ENCODE peak calls at places on chromosomes 1 and 21, in nine cellular contexts. One of them, this sample, is unnamed.

GRCh38 chr1:226308166-226308722 is 720 bp downstream of the LIN9 start:
- DNase-seq in left ventricle myocardium inferior: peak; percentile 40
- DNase-seq in heart left ventricle: peak; percentile 45
- DNase-seq in NT2/D1: no peak
- DNase-seq in CD8-positive, alpha-beta memory T cell: no peak
- DNase-seq in CD8-positive, alpha-beta T cell: no peak
- DNase-seq in upper lobe of right lung: no peak
- DNase-seq in fibroblast of lung: no peak
- DNase-seq in suprapubic skin: no peak
- DNase-seq in this sample: no peak

GRCh38 chr21:15445327-15445726 is 284.5 kb upstream of the USP25 start:
- DNase-seq in left ventricle myocardium inferior: no peak
- DNase-seq in heart left ventricle: no peak
- DNase-seq in NT2/D1: no peak
- DNase-seq in CD8-positive, alpha-beta memory T cell: no peak
- DNase-seq in CD8-positive, alpha-beta T cell: no peak
- DNase-seq in upper lobe of right lung: no peak
- DNase-seq in fibroblast of lung: no peak
- DNase-seq in suprapubic skin: no peak
- DNase-seq in this sample: no peak

GRCh38 chr1:20355828-20356735 is 65.4 kb downstream of the VWA5B1 start:
- DNase-seq in left ventricle myocardium inferior: no peak
- DNase-seq in heart left ventricle: no peak
- DNase-seq in NT2/D1: no peak
- DNase-seq in CD8-positive, alpha-beta memory T cell: no peak
- DNase-seq in CD8-positive, alpha-beta T cell: no peak
- DNase-seq in upper lobe of right lung: no peak
- DNase-seq in fibroblast of lung: no peak
- DNase-seq in suprapubic skin: no peak
- DNase-seq in this sample: no peak

GRCh38 chr1:180612591-180612990 is 19.2 kb upstream of the XPR1 start:
- DNase-seq in left ventricle myocardium inferior: no peak
- DNase-seq in heart left ventricle: no peak
- DNase-seq in NT2/D1: no peak
- DNase-seq in CD8-positive, alpha-beta memory T cell: no peak
- DNase-seq in CD8-positive, alpha-beta T cell: no peak
- DNase-seq in upper lobe of right lung: no peak
- DNase-seq in fibroblast of lung: no peak
- DNase-seq in suprapubic skin: no peak
- DNase-seq in this sample: no peak

GRCh38 chr21:18986197-18986596 is 582.6 kb upstream of the TMPRSS15 start:
- DNase-seq in left ventricle myocardium inferior: no peak
- DNase-seq in heart left ventricle: no peak
- DNase-seq in NT2/D1: no peak
- DNase-seq in CD8-positive, alpha-beta memory T cell: no peak
- DNase-seq in CD8-positive, alpha-beta T cell: no peak
- DNase-seq in upper lobe of right lung: no peak
- DNase-seq in fibroblast of lung: no peak
- DNase-seq in suprapubic skin: no peak
- DNase-seq in this sample: no peak

GRCh38 chr1:160406131-160406968 is 6.0 kb downstream of the VANGL2 start:
- DNase-seq in left ventricle myocardium inferior: no peak
- DNase-seq in heart left ventricle: no peak
- DNase-seq in NT2/D1: no peak
- DNase-seq in CD8-positive, alpha-beta memory T cell: no peak
- DNase-seq in CD8-positive, alpha-beta T cell: no peak
- DNase-seq in upper lobe of right lung: no peak
- DNase-seq in fibroblast of lung: no peak
- DNase-seq in suprapubic skin: no peak
- DNase-seq in this sample: no peak

GRCh38 chr1:60757485-60757884 is 324.9 kb upstream of the NFIA start:
- DNase-seq in left ventricle myocardium inferior: no peak
- DNase-seq in heart left ventricle: no peak
- DNase-seq in NT2/D1: no peak
- DNase-seq in CD8-positive, alpha-beta memory T cell: no peak
- DNase-seq in CD8-positive, alpha-beta T cell: no peak
- DNase-seq in upper lobe of right lung: no peak
- DNase-seq in fibroblast of lung: no peak
- DNase-seq in suprapubic skin: no peak
- DNase-seq in this sample: no peak

GRCh38 chr1:155018617-155019348 is 14.8 kb downstream of the DCST2 start:
- DNase-seq in left ventricle myocardium inferior: no peak
- DNase-seq in heart left ventricle: no peak
- DNase-seq in NT2/D1: no peak
- DNase-seq in CD8-positive, alpha-beta memory T cell: no peak
- DNase-seq in CD8-positive, alpha-beta T cell: no peak
- DNase-seq in upper lobe of right lung: no peak
- DNase-seq in fibroblast of lung: peak; percentile 25
- DNase-seq in suprapubic skin: no peak
- DNase-seq in this sample: no peak

GRCh38 chr1:15095492-15095867 is 58.1 kb upstream of the TMEM51 start:
- DNase-seq in left ventricle myocardium inferior: no peak
- DNase-seq in heart left ventricle: no peak
- DNase-seq in NT2/D1: no peak
- DNase-seq in CD8-positive, alpha-beta memory T cell: no peak
- DNase-seq in CD8-positive, alpha-beta T cell: no peak
- DNase-seq in upper lobe of right lung: no peak
- DNase-seq in fibroblast of lung: no peak
- DNase-seq in suprapubic skin: no peak
- DNase-seq in this sample: no peak

GRCh38 chr1:238652346-238652968 is 733.9 kb upstream of the CHRM3 start:
- DNase-seq in left ventricle myocardium inferior: no peak
- DNase-seq in heart left ventricle: no peak
- DNase-seq in NT2/D1: no peak
- DNase-seq in CD8-positive, alpha-beta memory T cell: no peak
- DNase-seq in CD8-positive, alpha-beta T cell: no peak
- DNase-seq in upper lobe of right lung: no peak
- DNase-seq in fibroblast of lung: peak; percentile 89
- DNase-seq in suprapubic skin: no peak
- DNase-seq in this sample: no peak

GRCh38 chr1:101200513-101200912 is 36.3 kb upstream of the S1PR1 start:
- DNase-seq in left ventricle myocardium inferior: no peak
- DNase-seq in heart left ventricle: no peak
- DNase-seq in NT2/D1: peak; percentile 44
- DNase-seq in CD8-positive, alpha-beta memory T cell: no peak
- DNase-seq in CD8-positive, alpha-beta T cell: no peak
- DNase-seq in upper lobe of right lung: no peak
- DNase-seq in fibroblast of lung: peak; percentile 73
- DNase-seq in suprapubic skin: no peak
- DNase-seq in this sample: no peak

GRCh38 chr1:55353709-55354620 is 138.8 kb upstream of the USP24 start:
- DNase-seq in left ventricle myocardium inferior: peak; percentile 23
- DNase-seq in heart left ventricle: peak; percentile 22
- DNase-seq in NT2/D1: no peak
- DNase-seq in CD8-positive, alpha-beta memory T cell: no peak
- DNase-seq in CD8-positive, alpha-beta T cell: no peak
- DNase-seq in upper lobe of right lung: no peak
- DNase-seq in fibroblast of lung: no peak
- DNase-seq in suprapubic skin: no peak
- DNase-seq in this sample: no peak

GRCh38 chr1:226814751-226815496 is 55.5 kb upstream of the PSEN2 start:
- DNase-seq in left ventricle myocardium inferior: peak; percentile 47
- DNase-seq in heart left ventricle: peak; percentile 74
- DNase-seq in NT2/D1: no peak
- DNase-seq in CD8-positive, alpha-beta memory T cell: no peak
- DNase-seq in CD8-positive, alpha-beta T cell: no peak
- DNase-seq in upper lobe of right lung: peak; percentile 83
- DNase-seq in fibroblast of lung: peak; percentile 94
- DNase-seq in suprapubic skin: peak; percentile 86
- DNase-seq in this sample: no peak

GRCh38 chr1:50416150-50416527 is 7.1 kb downstream of the DMRTA2 start:
- DNase-seq in left ventricle myocardium inferior: no peak
- DNase-seq in heart left ventricle: no peak
- DNase-seq in NT2/D1: no peak
- DNase-seq in CD8-positive, alpha-beta memory T cell: no peak
- DNase-seq in CD8-positive, alpha-beta T cell: no peak
- DNase-seq in upper lobe of right lung: no peak
- DNase-seq in fibroblast of lung: no peak
- DNase-seq in suprapubic skin: no peak
- DNase-seq in this sample: no peak

GRCh38 chr1:22745675-22746585 is 35.3 kb downstream of the EPHB2 start:
- DNase-seq in left ventricle myocardium inferior: no peak
- DNase-seq in heart left ventricle: no peak
- DNase-seq in NT2/D1: no peak
- DNase-seq in CD8-positive, alpha-beta memory T cell: no peak
- DNase-seq in CD8-positive, alpha-beta T cell: no peak
- DNase-seq in upper lobe of right lung: no peak
- DNase-seq in fibroblast of lung: peak; percentile 60
- DNase-seq in suprapubic skin: no peak
- DNase-seq in this sample: no peak

GRCh38 chr1:79041666-79042065 is 35.1 kb upstream of the ADGRL4 start:
- DNase-seq in left ventricle myocardium inferior: no peak
- DNase-seq in heart left ventricle: no peak
- DNase-seq in NT2/D1: no peak
- DNase-seq in CD8-positive, alpha-beta memory T cell: no peak
- DNase-seq in CD8-positive, alpha-beta T cell: no peak
- DNase-seq in upper lobe of right lung: no peak
- DNase-seq in fibroblast of lung: no peak
- DNase-seq in suprapubic skin: no peak
- DNase-seq in this sample: no peak

GRCh38 chr1:92317836-92318493 is 19.1 kb downstream of the RPAP2 start:
- DNase-seq in left ventricle myocardium inferior: no peak
- DNase-seq in heart left ventricle: no peak
- DNase-seq in NT2/D1: no peak
- DNase-seq in CD8-positive, alpha-beta memory T cell: no peak
- DNase-seq in CD8-positive, alpha-beta T cell: no peak
- DNase-seq in upper lobe of right lung: no peak
- DNase-seq in fibroblast of lung: no peak
- DNase-seq in suprapubic skin: no peak
- DNase-seq in this sample: no peak

GRCh38 chr1:203304391-203304918 is 864 bp upstream of the BTG2 start:
- DNase-seq in left ventricle myocardium inferior: no peak
- DNase-seq in heart left ventricle: no peak
- DNase-seq in NT2/D1: no peak
- DNase-seq in CD8-positive, alpha-beta memory T cell: no peak
- DNase-seq in CD8-positive, alpha-beta T cell: no peak
- DNase-seq in upper lobe of right lung: peak; percentile 56
- DNase-seq in fibroblast of lung: no peak
- DNase-seq in suprapubic skin: no peak
- DNase-seq in this sample: no peak
- H3K4me3 ChIP-seq in left ventricle myocardium inferior: peak overlapping the region; percentile 94
- H3K4me3 ChIP-seq in heart left ventricle: peak overlapping the region; percentile 91
- H3K4me3 ChIP-seq in NT2/D1: peak overlapping the region; percentile 2
- H3K4me3 ChIP-seq in CD8-positive, alpha-beta memory T cell: peak overlapping the region; percentile 71
- H3K4me3 ChIP-seq in CD8-positive, alpha-beta T cell: peak overlapping the region; percentile 60
- H3K4me3 ChIP-seq in upper lobe of right lung: peak overlapping the region; percentile 98
- H3K4me3 ChIP-seq in fibroblast of lung: peak overlapping the region; percentile 18
- H3K4me3 ChIP-seq in suprapubic skin: peak overlapping the region; percentile 92
- H3K4me3 ChIP-seq in this sample: peak overlapping the region; percentile 50

GRCh38 chr1:37755290-37755689 is 9.6 kb downstream of the EPHA10 start:
- DNase-seq in left ventricle myocardium inferior: no peak
- DNase-seq in heart left ventricle: no peak
- DNase-seq in NT2/D1: no peak
- DNase-seq in CD8-positive, alpha-beta memory T cell: no peak
- DNase-seq in CD8-positive, alpha-beta T cell: no peak
- DNase-seq in upper lobe of right lung: no peak
- DNase-seq in fibroblast of lung: no peak
- DNase-seq in suprapubic skin: no peak
- DNase-seq in this sample: no peak
- H3K27me3 ChIP-seq in left ventricle myocardium inferior: peaks cover 99% of the 10 kb centered on the region
- H3K27me3 ChIP-seq in heart left ventricle: peaks cover 10% of the 10 kb centered on the region
- H3K27me3 ChIP-seq in NT2/D1: peaks cover 87% of the 10 kb centered on the region
- H3K27me3 ChIP-seq in CD8-positive, alpha-beta memory T cell: peaks cover 13% of the 10 kb centered on the region
- H3K27me3 ChIP-seq in CD8-positive, alpha-beta T cell: peaks cover 7% of the 10 kb centered on the region
- H3K27me3 ChIP-seq in upper lobe of right lung: peaks cover 68% of the 10 kb centered on the region
- H3K27me3 ChIP-seq in fibroblast of lung: peaks cover 17% of the 10 kb centered on the region
- H3K27me3 ChIP-seq in suprapubic skin: peaks cover 100% of the 10 kb centered on the region
- H3K27me3 ChIP-seq in this sample: peaks cover 10% of the 10 kb centered on the region

DNA sequence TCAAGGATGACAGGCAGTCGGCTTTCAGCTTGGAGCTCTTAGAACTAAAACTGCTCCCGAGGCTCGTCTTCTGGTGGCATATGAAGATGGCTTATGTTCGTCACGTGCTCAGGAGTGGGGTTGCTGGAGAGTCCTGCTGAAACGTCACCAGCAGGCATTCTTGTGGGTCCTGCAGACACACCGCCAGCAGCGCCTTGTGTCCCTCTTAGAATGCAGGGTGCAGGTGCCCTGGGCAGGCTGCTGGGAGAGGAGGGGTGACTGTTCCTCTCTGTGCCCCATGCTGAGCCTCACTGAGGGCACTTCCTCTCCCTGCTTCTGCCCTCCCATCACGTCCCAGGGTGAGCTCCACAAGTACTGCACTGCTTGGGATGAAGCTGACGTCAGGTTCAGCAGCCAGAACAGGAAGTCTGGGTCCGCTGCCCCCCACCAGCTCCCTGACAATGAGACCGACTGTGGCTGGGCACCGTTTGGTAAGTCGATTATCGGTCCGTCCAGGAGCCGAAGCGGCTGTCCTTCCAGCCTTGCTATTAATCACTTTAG is 20.8 kb downstream of the SLC37A1 start:
- DNase-seq in left ventricle myocardium inferior: no peak
- DNase-seq in heart left ventricle: peak; percentile 32
- DNase-seq in NT2/D1: no peak
- DNase-seq in CD8-positive, alpha-beta memory T cell: no peak
- DNase-seq in CD8-positive, alpha-beta T cell: no peak
- DNase-seq in upper lobe of right lung: peak; percentile 67
- DNase-seq in fibroblast of lung: no peak
- DNase-seq in suprapubic skin: peak; percentile 74
- DNase-seq in this sample: no peak
- H3K4me1 ChIP-seq in left ventricle myocardium inferior: peaks cover 24% of the 10 kb centered on the region
- H3K4me1 ChIP-seq in heart left ventricle: no peaks in the 10 kb centered on the region
- H3K4me1 ChIP-seq in NT2/D1: peaks cover 5% of the 10 kb centered on the region
- H3K4me1 ChIP-seq in CD8-positive, alpha-beta memory T cell: no peaks in the 10 kb centered on the region
- H3K4me1 ChIP-seq in CD8-positive, alpha-beta T cell: peaks cover 6% of the 10 kb centered on the region
- H3K4me1 ChIP-seq in upper lobe of right lung: peaks cover 19% of the 10 kb centered on the region
- H3K4me1 ChIP-seq in fibroblast of lung: no peaks in the 10 kb centered on the region
- H3K4me1 ChIP-seq in suprapubic skin: peaks cover 10% of the 10 kb centered on the region
- H3K4me1 ChIP-seq in this sample: no peaks in the 10 kb centered on the region

GRCh38 chr1:99691175-99691574 is 45.3 kb downstream of the PALMD start:
- DNase-seq in left ventricle myocardium inferior: no peak
- DNase-seq in heart left ventricle: no peak
- DNase-seq in NT2/D1: no peak
- DNase-seq in CD8-positive, alpha-beta memory T cell: no peak
- DNase-seq in CD8-positive, alpha-beta T cell: no peak
- DNase-seq in upper lobe of right lung: no peak
- DNase-seq in fibroblast of lung: no peak
- DNase-seq in suprapubic skin: no peak
- DNase-seq in this sample: no peak

GRCh38 chr1:99680258-99680657 is 34.3 kb downstream of the PALMD start:
- DNase-seq in left ventricle myocardium inferior: no peak
- DNase-seq in heart left ventricle: no peak
- DNase-seq in NT2/D1: no peak
- DNase-seq in CD8-positive, alpha-beta memory T cell: no peak
- DNase-seq in CD8-positive, alpha-beta T cell: no peak
- DNase-seq in upper lobe of right lung: no peak
- DNase-seq in fibroblast of lung: peak; percentile 41
- DNase-seq in suprapubic skin: no peak
- DNase-seq in this sample: no peak

GRCh38 chr1:99682291-99682751 is 36.4 kb downstream of the PALMD start:
- DNase-seq in left ventricle myocardium inferior: no peak
- DNase-seq in heart left ventricle: no peak
- DNase-seq in NT2/D1: no peak
- DNase-seq in CD8-positive, alpha-beta memory T cell: no peak
- DNase-seq in CD8-positive, alpha-beta T cell: no peak
- DNase-seq in upper lobe of right lung: no peak
- DNase-seq in fibroblast of lung: peak; percentile 64
- DNase-seq in suprapubic skin: no peak
- DNase-seq in this sample: no peak

GRCh38 chr1:99681583-99681982 is 35.7 kb downstream of the PALMD start:
- DNase-seq in left ventricle myocardium inferior: no peak
- DNase-seq in heart left ventricle: peak; percentile 32
- DNase-seq in NT2/D1: no peak
- DNase-seq in CD8-positive, alpha-beta memory T cell: no peak
- DNase-seq in CD8-positive, alpha-beta T cell: no peak
- DNase-seq in upper lobe of right lung: no peak
- DNase-seq in fibroblast of lung: no peak
- DNase-seq in suprapubic skin: no peak
- DNase-seq in this sample: no peak

GRCh38 chr1:99685516-99686180 is 39.7 kb downstream of the PALMD start:
- DNase-seq in left ventricle myocardium inferior: peak; percentile 70
- DNase-seq in heart left ventricle: peak; percentile 80
- DNase-seq in NT2/D1: peak; percentile 46
- DNase-seq in CD8-positive, alpha-beta memory T cell: no peak
- DNase-seq in CD8-positive, alpha-beta T cell: no peak
- DNase-seq in upper lobe of right lung: peak; percentile 70
- DNase-seq in fibroblast of lung: peak; percentile 98
- DNase-seq in suprapubic skin: peak; percentile 91
- DNase-seq in this sample: no peak
- H3K4me3 ChIP-seq in left ventricle myocardium inferior: no peak overlapping the region
- H3K4me3 ChIP-seq in heart left ventricle: no peak overlapping the region
- H3K4me3 ChIP-seq in NT2/D1: no peak overlapping the region
- H3K4me3 ChIP-seq in CD8-positive, alpha-beta memory T cell: no peak overlapping the region
- H3K4me3 ChIP-seq in CD8-positive, alpha-beta T cell: no peak overlapping the region
- H3K4me3 ChIP-seq in upper lobe of right lung: no peak overlapping the region
- H3K4me3 ChIP-seq in fibroblast of lung: no peak overlapping the region
- H3K4me3 ChIP-seq in suprapubic skin: no peak overlapping the region
- H3K4me3 ChIP-seq in this sample: no peak overlapping the region

This sample was measured in effector memory CD4-positive, alpha-beta T cell.